ENCODE peak calls at places on chromosome 21, in seven cellular contexts. One of them, this sample, is unnamed.

GRCh38 chr21:14076143-14076806 is 134.5 kb downstream of the LIPI start:
- DNase-seq in fibroblast of lung: no peak
- DNase-seq in left ventricle myocardium inferior: no peak
- DNase-seq in cardiac fibroblast: no peak
- DNase-seq in ovary: no peak
- DNase-seq in fibroblast of pulmonary artery: no peak
- DNase-seq in fibroblast of mammary gland: no peak
- DNase-seq in this sample: no peak

GRCh38 chr21:26597023-26597422 is 23.9 kb upstream of the CYYR1 start:
- DNase-seq in fibroblast of lung: no peak
- DNase-seq in left ventricle myocardium inferior: no peak
- DNase-seq in cardiac fibroblast: no peak
- DNase-seq in ovary: no peak
- DNase-seq in fibroblast of pulmonary artery: no peak
- DNase-seq in fibroblast of mammary gland: no peak
- DNase-seq in this sample: no peak

GRCh38 chr21:26842976-26843911 is 2.0 kb downstream of the ADAMTS1 start:
- DNase-seq in fibroblast of lung: peak
- DNase-seq in left ventricle myocardium inferior: peak
- DNase-seq in cardiac fibroblast: peak
- DNase-seq in ovary: peak
- DNase-seq in fibroblast of pulmonary artery: peak
- DNase-seq in fibroblast of mammary gland: peak
- DNase-seq in this sample: peak

GRCh38 chr21:15063821-15064575 is 802 bp downstream of the NRIP1 start:
- DNase-seq in fibroblast of lung: peak
- DNase-seq in left ventricle myocardium inferior: peak
- DNase-seq in cardiac fibroblast: peak
- DNase-seq in ovary: peak
- DNase-seq in fibroblast of pulmonary artery: peak
- DNase-seq in fibroblast of mammary gland: no peak
- DNase-seq in this sample: peak

GRCh38 chr21:26136686-26137085 is 33.9 kb downstream of the APP start:
- DNase-seq in fibroblast of lung: no peak
- DNase-seq in left ventricle myocardium inferior: no peak
- DNase-seq in cardiac fibroblast: no peak
- DNase-seq in ovary: no peak
- DNase-seq in fibroblast of pulmonary artery: no peak
- DNase-seq in fibroblast of mammary gland: no peak
- DNase-seq in this sample: no peak

GRCh38 chr21:46124083-46124925 is 26.4 kb downstream of the COL6A2 start:
- DNase-seq in fibroblast of lung: no peak
- DNase-seq in left ventricle myocardium inferior: no peak
- DNase-seq in cardiac fibroblast: no peak
- DNase-seq in ovary: peak
- DNase-seq in fibroblast of pulmonary artery: no peak
- DNase-seq in fibroblast of mammary gland: peak
- DNase-seq in this sample: peak

GRCh38 chr21:15687208-15687607 is 42.6 kb upstream of the USP25 start:
- DNase-seq in fibroblast of lung: peak
- DNase-seq in left ventricle myocardium inferior: no peak
- DNase-seq in cardiac fibroblast: no peak
- DNase-seq in ovary: no peak
- DNase-seq in fibroblast of pulmonary artery: no peak
- DNase-seq in fibroblast of mammary gland: peak
- DNase-seq in this sample: no peak

GRCh38 chr21:34796518-34797201 is 127.9 kb downstream of the CLIC6 start:
- DNase-seq in fibroblast of lung: no peak
- DNase-seq in left ventricle myocardium inferior: no peak
- DNase-seq in cardiac fibroblast: no peak
- DNase-seq in ovary: no peak
- DNase-seq in fibroblast of pulmonary artery: no peak
- DNase-seq in fibroblast of mammary gland: no peak
- DNase-seq in this sample: no peak

GRCh38 chr21:34802180-34802899 is 133.5 kb downstream of the CLIC6 start:
- DNase-seq in fibroblast of lung: no peak
- DNase-seq in left ventricle myocardium inferior: no peak
- DNase-seq in cardiac fibroblast: no peak
- DNase-seq in ovary: no peak
- DNase-seq in fibroblast of pulmonary artery: no peak
- DNase-seq in fibroblast of mammary gland: peak
- DNase-seq in this sample: no peak

GRCh38 chr21:17930102-17930501 is 110.9 kb upstream of the C21orf91 start:
- DNase-seq in fibroblast of lung: no peak
- DNase-seq in left ventricle myocardium inferior: no peak
- DNase-seq in cardiac fibroblast: no peak
- DNase-seq in ovary: no peak
- DNase-seq in fibroblast of pulmonary artery: no peak
- DNase-seq in fibroblast of mammary gland: no peak
- DNase-seq in this sample: no peak

GRCh38 chr21:17929514-17929913 is 110.4 kb upstream of the C21orf91 start:
- DNase-seq in fibroblast of lung: no peak
- DNase-seq in left ventricle myocardium inferior: no peak
- DNase-seq in cardiac fibroblast: no peak
- DNase-seq in ovary: no peak
- DNase-seq in fibroblast of pulmonary artery: no peak
- DNase-seq in fibroblast of mammary gland: no peak
- DNase-seq in this sample: no peak

GRCh38 chr21:17925000-17925610 is 105.9 kb upstream of the C21orf91 start:
- DNase-seq in fibroblast of lung: peak
- DNase-seq in left ventricle myocardium inferior: no peak
- DNase-seq in cardiac fibroblast: peak
- DNase-seq in ovary: no peak
- DNase-seq in fibroblast of pulmonary artery: peak
- DNase-seq in fibroblast of mammary gland: peak
- DNase-seq in this sample: no peak

GRCh38 chr21:17925900-17926299 is 106.7 kb upstream of the C21orf91 start:
- DNase-seq in fibroblast of lung: peak
- DNase-seq in left ventricle myocardium inferior: no peak
- DNase-seq in cardiac fibroblast: peak
- DNase-seq in ovary: no peak
- DNase-seq in fibroblast of pulmonary artery: peak
- DNase-seq in fibroblast of mammary gland: peak
- DNase-seq in this sample: no peak

GRCh38 chr21:17931080-17931479 is 111.9 kb upstream of the C21orf91 start:
- DNase-seq in fibroblast of lung: no peak
- DNase-seq in left ventricle myocardium inferior: no peak
- DNase-seq in cardiac fibroblast: no peak
- DNase-seq in ovary: no peak
- DNase-seq in fibroblast of pulmonary artery: no peak
- DNase-seq in fibroblast of mammary gland: no peak
- DNase-seq in this sample: no peak
- TF ChIP-seq CTCF in fibroblast of lung: peak
- TF ChIP-seq CTCF in left ventricle myocardium inferior: no peak
- TF ChIP-seq CTCF in cardiac fibroblast: peak
- TF ChIP-seq CTCF in ovary: no peak
- TF ChIP-seq CTCF in fibroblast of pulmonary artery: peak
- TF ChIP-seq CTCF in fibroblast of mammary gland: peak
- TF ChIP-seq CTCF in this sample: peak

GRCh38 chr21:30468912-30469812 is 11.0 kb downstream of the KRTAP19-1 start:
- DNase-seq in fibroblast of lung: no peak
- DNase-seq in left ventricle myocardium inferior: no peak
- DNase-seq in cardiac fibroblast: no peak
- DNase-seq in ovary: no peak
- DNase-seq in fibroblast of pulmonary artery: no peak
- DNase-seq in fibroblast of mammary gland: no peak
- DNase-seq in this sample: no peak

GRCh38 chr21:30463713-30464112 is 16.5 kb downstream of the KRTAP19-1 start:
- DNase-seq in fibroblast of lung: no peak
- DNase-seq in left ventricle myocardium inferior: no peak
- DNase-seq in cardiac fibroblast: no peak
- DNase-seq in ovary: no peak
- DNase-seq in fibroblast of pulmonary artery: no peak
- DNase-seq in fibroblast of mammary gland: peak
- DNase-seq in this sample: no peak
- TF ChIP-seq CTCF in fibroblast of lung: no peak
- TF ChIP-seq CTCF in left ventricle myocardium inferior: peak
- TF ChIP-seq CTCF in cardiac fibroblast: peak
- TF ChIP-seq CTCF in ovary: no peak
- TF ChIP-seq CTCF in fibroblast of pulmonary artery: peak
- TF ChIP-seq CTCF in fibroblast of mammary gland: peak
- TF ChIP-seq CTCF in this sample: peak

GRCh38 chr21:36087362-36088138 is 17.7 kb downstream of the CBR1 start:
- DNase-seq in fibroblast of lung: no peak
- DNase-seq in left ventricle myocardium inferior: no peak
- DNase-seq in cardiac fibroblast: no peak
- DNase-seq in ovary: no peak
- DNase-seq in fibroblast of pulmonary artery: no peak
- DNase-seq in fibroblast of mammary gland: no peak
- DNase-seq in this sample: no peak
- TF ChIP-seq CTCF in fibroblast of lung: no peak
- TF ChIP-seq CTCF in left ventricle myocardium inferior: peak
- TF ChIP-seq CTCF in cardiac fibroblast: peak
- TF ChIP-seq CTCF in ovary: no peak
- TF ChIP-seq CTCF in fibroblast of pulmonary artery: no peak
- TF ChIP-seq CTCF in fibroblast of mammary gland: no peak
- TF ChIP-seq CTCF in this sample: no peak

DNA sequence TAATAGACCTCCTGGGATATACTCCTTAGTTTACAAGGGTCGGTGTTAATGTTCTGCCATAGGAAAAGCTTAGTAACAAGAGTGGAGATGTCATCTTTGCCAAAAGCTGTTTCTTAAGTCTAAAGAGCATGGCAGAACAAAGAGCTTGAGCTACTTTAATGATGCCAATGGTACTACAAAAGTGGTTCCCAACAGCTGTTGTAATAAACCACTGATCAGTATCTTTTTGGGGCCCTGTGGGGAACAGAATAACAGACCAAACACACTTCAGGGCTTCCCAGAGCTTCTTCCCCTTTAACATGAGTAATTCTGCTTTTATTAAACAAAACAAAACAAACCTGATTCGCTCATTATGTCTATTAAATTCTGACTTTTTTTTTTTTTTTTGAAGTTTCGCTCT is 116.2 kb downstream of the NCAM2 start:
- DNase-seq in fibroblast of lung: no peak
- DNase-seq in left ventricle myocardium inferior: no peak
- DNase-seq in cardiac fibroblast: no peak
- DNase-seq in ovary: no peak
- DNase-seq in fibroblast of pulmonary artery: no peak
- DNase-seq in fibroblast of mammary gland: no peak
- DNase-seq in this sample: no peak
- TF ChIP-seq CTCF in fibroblast of lung: no peak
- TF ChIP-seq CTCF in left ventricle myocardium inferior: no peak
- TF ChIP-seq CTCF in cardiac fibroblast: no peak
- TF ChIP-seq CTCF in ovary: no peak
- TF ChIP-seq CTCF in fibroblast of pulmonary artery: no peak
- TF ChIP-seq CTCF in fibroblast of mammary gland: no peak
- TF ChIP-seq CTCF in this sample: no peak

DNA sequence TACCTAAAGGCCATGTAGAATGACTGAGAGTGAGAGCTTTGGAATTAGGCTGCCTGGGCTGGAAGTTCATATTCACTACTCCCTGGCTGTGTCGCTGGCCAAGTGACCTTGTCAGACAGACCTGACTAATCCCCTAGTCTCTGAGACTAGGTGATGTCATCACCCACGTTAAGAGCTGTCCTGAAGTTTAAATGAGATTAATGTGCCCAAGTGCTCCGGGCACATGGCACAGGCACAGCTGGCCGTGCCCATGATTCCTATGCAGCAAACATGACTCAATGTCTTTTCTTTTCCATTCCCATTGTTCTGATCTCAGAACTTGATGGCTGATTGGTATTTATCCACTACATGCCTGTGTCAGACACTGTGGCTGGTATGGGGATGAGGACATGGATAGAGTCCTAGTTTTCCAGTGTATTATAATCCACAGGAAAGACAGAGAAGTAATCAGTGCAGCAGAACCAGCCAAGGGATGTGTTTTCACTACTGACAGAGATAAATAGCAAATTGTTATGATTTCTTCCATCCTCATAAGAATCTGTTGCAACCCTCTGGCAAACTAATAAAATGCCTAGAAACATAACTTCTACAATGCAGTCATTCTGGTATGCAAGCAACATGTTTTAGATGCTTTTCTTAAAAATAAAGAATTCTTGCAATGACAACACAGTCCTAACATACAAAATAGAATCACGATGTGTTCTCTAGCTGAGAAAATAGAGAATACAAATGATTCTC is 180.9 kb downstream of the PCP4 start:
- DNase-seq in fibroblast of lung: no peak
- DNase-seq in left ventricle myocardium inferior: no peak
- DNase-seq in cardiac fibroblast: no peak
- DNase-seq in ovary: no peak
- DNase-seq in fibroblast of pulmonary artery: no peak
- DNase-seq in fibroblast of mammary gland: no peak
- DNase-seq in this sample: no peak
- TF ChIP-seq CTCF in fibroblast of lung: no peak
- TF ChIP-seq CTCF in left ventricle myocardium inferior: no peak
- TF ChIP-seq CTCF in cardiac fibroblast: no peak
- TF ChIP-seq CTCF in ovary: no peak
- TF ChIP-seq CTCF in fibroblast of pulmonary artery: no peak
- TF ChIP-seq CTCF in fibroblast of mammary gland: no peak
- TF ChIP-seq CTCF in this sample: no peak

DNA sequence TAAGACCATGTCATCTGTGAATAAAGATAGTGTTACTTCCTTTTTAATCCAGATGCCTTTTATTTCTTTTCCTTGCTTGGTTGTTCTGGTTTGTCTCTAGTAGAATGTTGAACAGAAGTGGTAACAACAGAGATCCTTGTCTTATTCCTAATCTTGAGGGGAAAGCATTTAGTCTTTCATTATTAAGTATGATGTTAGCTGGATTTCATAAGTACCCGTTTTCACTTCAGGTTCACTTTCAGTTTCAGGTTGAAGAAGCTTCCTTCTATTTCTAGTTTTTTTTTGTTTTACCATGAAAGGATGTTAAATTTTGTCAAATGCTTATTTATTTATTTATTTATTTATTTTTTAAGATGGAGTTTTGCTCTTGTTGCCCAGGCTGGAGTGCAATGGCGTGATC is 22.3 kb upstream of the AGPAT3 start:
- DNase-seq in fibroblast of lung: peak
- DNase-seq in left ventricle myocardium inferior: no peak
- DNase-seq in cardiac fibroblast: no peak
- DNase-seq in ovary: no peak
- DNase-seq in fibroblast of pulmonary artery: no peak
- DNase-seq in fibroblast of mammary gland: no peak
- DNase-seq in this sample: no peak
- TF ChIP-seq CTCF in fibroblast of lung: no peak
- TF ChIP-seq CTCF in left ventricle myocardium inferior: no peak
- TF ChIP-seq CTCF in cardiac fibroblast: no peak
- TF ChIP-seq CTCF in ovary: no peak
- TF ChIP-seq CTCF in fibroblast of pulmonary artery: no peak
- TF ChIP-seq CTCF in fibroblast of mammary gland: no peak
- TF ChIP-seq CTCF in this sample: no peak

GRCh38 chr21:41388259-41388658 is 26.4 kb downstream of the MX2 start:
- DNase-seq in fibroblast of lung: no peak
- DNase-seq in left ventricle myocardium inferior: no peak
- DNase-seq in cardiac fibroblast: no peak
- DNase-seq in ovary: no peak
- DNase-seq in fibroblast of pulmonary artery: no peak
- DNase-seq in fibroblast of mammary gland: no peak
- DNase-seq in this sample: no peak
- TF ChIP-seq CTCF in fibroblast of lung: no peak
- TF ChIP-seq CTCF in left ventricle myocardium inferior: no peak
- TF ChIP-seq CTCF in cardiac fibroblast: no peak
- TF ChIP-seq CTCF in ovary: no peak
- TF ChIP-seq CTCF in fibroblast of pulmonary artery: no peak
- TF ChIP-seq CTCF in fibroblast of mammary gland: no peak
- TF ChIP-seq CTCF in this sample: no peak

DNA sequence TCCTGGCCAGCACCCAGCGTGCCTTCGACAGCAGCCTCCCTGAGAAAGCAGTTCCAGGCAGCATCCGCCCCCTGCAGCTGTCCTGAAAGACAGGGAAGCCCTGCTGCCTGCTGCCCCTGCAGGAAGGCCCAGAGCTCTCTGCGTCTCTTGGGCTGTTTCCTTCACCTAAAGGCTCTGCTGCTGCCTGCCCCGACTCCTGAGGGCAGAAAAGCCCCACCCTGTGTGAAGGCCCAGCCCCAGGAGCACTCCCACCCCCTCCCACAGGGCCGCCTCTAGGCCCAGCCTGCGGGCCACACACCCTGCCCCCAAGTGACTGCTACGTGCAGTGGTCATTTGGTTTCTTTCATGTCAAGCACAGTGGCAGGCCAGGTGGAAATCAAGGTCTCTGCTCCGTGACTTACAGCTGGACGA is 12.4 kb downstream of the RIPK4 start:
- DNase-seq in fibroblast of lung: no peak
- DNase-seq in left ventricle myocardium inferior: no peak
- DNase-seq in cardiac fibroblast: no peak
- DNase-seq in ovary: no peak
- DNase-seq in fibroblast of pulmonary artery: no peak
- DNase-seq in fibroblast of mammary gland: no peak
- DNase-seq in this sample: no peak
- TF ChIP-seq CTCF in fibroblast of lung: no peak
- TF ChIP-seq CTCF in left ventricle myocardium inferior: no peak
- TF ChIP-seq CTCF in cardiac fibroblast: no peak
- TF ChIP-seq CTCF in ovary: no peak
- TF ChIP-seq CTCF in fibroblast of pulmonary artery: no peak
- TF ChIP-seq CTCF in fibroblast of mammary gland: no peak
- TF ChIP-seq CTCF in this sample: no peak